ENCODE peak calls at places on chromosomes 2 and 18, in ten cellular contexts. A is T follicular helper cell; S is fibroblast of mammary gland; W is NCI-H460; V is NCI-H82; Z is LoVo; N is stimulated activated CD8-positive, alpha-beta memory T cell treated with anti-CD3 and anti-CD28 coated beads, Interleukin-7, amount 100 ng/mL, for 1 hour; U is endothelial cell; G is activated CD8-positive, alpha-beta memory T cell treated with anti-CD3 and anti-CD28 coated beads for 48 hours; E is GM12865. F is an unnamed sample.

GRCh38 chr2:7707723-7708122 is 790.5 kb downstream of the RNF144A start:
- DNase-seq in A (no peak), S (peak), W (peak), V (no peak), Z (peak), N (no peak), U (no peak), G (no peak), E (no peak), F (no peak)

GRCh38 chr18:9643549-9643948 is 29.2 kb upstream of the PPP4R1 start:
- DNase-seq in A (no peak), S (peak), W (peak), V (no peak), Z (peak), N (no peak), U (no peak), G (no peak), E (no peak), F (no peak)

GRCh38 chr2:26716769-26717168 is 24.2 kb downstream of the KCNK3 start:
- DNase-seq in A (no peak), S (no peak), W (no peak), V (no peak), Z (no peak), N (no peak), U (no peak), G (no peak), E (no peak), F (no peak)

GRCh38 chr2:240413813-240414429 is 21.5 kb upstream of the GPC1 start:
- DNase-seq in A (no peak), S (no peak), W (no peak), V (no peak), Z (no peak), N (no peak), U (no peak), G (no peak), E (no peak), F (no peak)

GRCh38 chr2:235366390-235366789 is 127.5 kb upstream of the AGAP1 start:
- DNase-seq in A (no peak), S (no peak), W (no peak), V (no peak), Z (no peak), N (no peak), U (no peak), G (no peak), E (no peak), F (no peak)

GRCh38 chr2:11411244-11411643 is 54.7 kb downstream of the E2F6 start:
- DNase-seq in A (no peak), S (no peak), W (no peak), V (no peak), Z (no peak), N (no peak), U (no peak), G (no peak), E (no peak), F (no peak)

GRCh38 chr18:56003009-56003408 is 415.0 kb upstream of the TCF4 start:
- DNase-seq in A (no peak), S (no peak), W (no peak), V (peak), Z (no peak), N (no peak), U (no peak), G (no peak), E (no peak), F (no peak)

GRCh38 chr2:45813003-45813601 is 161.6 kb downstream of the PRKCE start:
- DNase-seq in A (no peak), S (peak), W (no peak), V (peak), Z (no peak), N (no peak), U (no peak), G (no peak), E (no peak), F (no peak)

GRCh38 chr2:105380432-105381118 is 18.3 kb downstream of the FHL2 start:
- DNase-seq in A (no peak), S (no peak), W (no peak), V (no peak), Z (no peak), N (no peak), U (no peak), G (no peak), E (no peak), F (no peak)

GRCh38 chr2:200423552-200423951 is 86.3 kb downstream of the KCTD18 start:
- DNase-seq in A (no peak), S (no peak), W (no peak), V (no peak), Z (no peak), N (no peak), U (no peak), G (no peak), E (no peak), F (no peak)

GRCh38 chr2:101728865-101729264 is 31.4 kb downstream of the MAP4K4 start:
- DNase-seq in A (no peak), S (no peak), W (no peak), V (no peak), Z (no peak), N (no peak), U (no peak), G (no peak), E (no peak), F (no peak)

GRCh38 chr2:172085460-172086159 is at the start of gene DLX1:
- DNase-seq in A (no peak), S (no peak), W (no peak), V (no peak), Z (no peak), N (no peak), U (no peak), G (no peak), E (no peak), F (peak)

GRCh38 chr2:62266433-62267038 is 70.6 kb downstream of the B3GNT2 start:
- DNase-seq in A (no peak), S (peak), W (no peak), V (no peak), Z (no peak), N (no peak), U (no peak), G (no peak), E (no peak), F (no peak)

GRCh38 chr2:240994161-240994896 is 4.1 kb upstream of the SNED1 start:
- DNase-seq in A (no peak), S (no peak), W (no peak), V (no peak), Z (no peak), N (no peak), U (no peak), G (no peak), E (no peak), F (no peak)

GRCh38 chr18:25229858-25230257 is 122.1 kb downstream of the ZNF521 start:
- DNase-seq in A (no peak), S (no peak), W (no peak), V (no peak), Z (no peak), N (no peak), U (no peak), G (no peak), E (no peak), F (no peak)

GRCh38 chr2:124327293-124327692 is 302.2 kb downstream of the CNTNAP5 start:
- DNase-seq in A (no peak), S (no peak), W (no peak), V (no peak), Z (no peak), N (no peak), U (no peak), G (no peak), E (no peak), F (no peak)

GRCh38 chr2:212940816-212941215 is 210.6 kb downstream of the IKZF2 start:
- DNase-seq in A (no peak), S (peak), W (peak), V (peak), Z (peak), N (no peak), U (no peak), G (no peak), E (no peak), F (peak)

GRCh38 chr2:168552450-168552856 is 96.4 kb downstream of the CERS6 start:
- DNase-seq in A (no peak), S (no peak), W (no peak), V (no peak), Z (no peak), N (no peak), U (no peak), G (no peak), E (peak), F (peak)

GRCh38 chr2:85506768-85507181 is 32.2 kb upstream of the MAT2A start:
- DNase-seq in A (no peak), S (peak), W (no peak), V (peak), Z (no peak), N (no peak), U (no peak), G (no peak), E (no peak), F (no peak)

GRCh38 chr18:60693426-60693825 is 320.9 kb upstream of the MC4R start:
- DNase-seq in A (no peak), S (peak), W (no peak), V (no peak), Z (no peak), N (no peak), U (no peak), G (no peak), E (no peak), F (no peak)